ENCODE peak calls at places on chromosomes 12 and 14, in seven cellular contexts. L is chondrocyte; T is OCI-LY7; M is CD4-positive, alpha-beta T cell; N is stimulated activated CD4-positive, alpha-beta T cell treated with anti-CD3 and anti-CD28 coated beads, Interleukin-15, amount 100 ng/mL, for 1 hour; E is SHP77; C is lung. J is an unnamed sample.

GRCh38 chr12:61808856-61809255 is 451.3 kb upstream of the USP15 start:
- DNase-seq in L (no peak), T (no peak), M (no peak), N (no peak), E (no peak), C (no peak), J (no peak)

GRCh38 chr12:57214398-57214781 is 2.2 kb upstream of the NXPH4 start:
- DNase-seq in L (no peak), T (peak; percentile 84), M (peak; percentile 60), N (peak; percentile 51), E (no peak), C (peak; percentile 61), J (no peak)

GRCh38 chr12:53674977-53675700 is 744 bp downstream of the ATP5MC2 start:
- DNase-seq in L (no peak), T (peak; percentile 9), M (no peak), N (no peak), E (no peak), C (no peak), J (no peak)

GRCh38 chr12:107635139-107635538 is 50.5 kb upstream of the PWP1 start:
- DNase-seq in L (no peak), T (no peak), M (no peak), N (no peak), E (no peak), C (no peak), J (no peak)

GRCh38 chr14:23548351-23549318 is 2.9 kb downstream of the ZFHX2 start:
- DNase-seq in L (no peak), T (no peak), M (no peak), N (no peak), E (peak; percentile 79), C (no peak), J (no peak)

GRCh38 chr12:116202940-116203339 is 74.6 kb downstream of the MED13L start:
- DNase-seq in L (no peak), T (no peak), M (no peak), N (no peak), E (no peak), C (no peak), J (no peak)

GRCh38 chr12:6430124-6430989 is 14.4 kb upstream of the CD27 start:
- DNase-seq in L (no peak), T (peak; percentile 41), M (no peak), N (no peak), E (no peak), C (peak; percentile 89), J (peak; percentile 64)

GRCh38 chr12:93943766-93944165 is 204.6 kb upstream of the PLXNC1 start:
- DNase-seq in L (no peak), T (no peak), M (no peak), N (no peak), E (no peak), C (no peak), J (no peak)

GRCh38 chr12:48940181-48940580 is 14.9 kb upstream of the FKBP11 start:
- DNase-seq in L (no peak), T (no peak), M (no peak), N (no peak), E (no peak), C (no peak), J (peak; percentile 74)

GRCh38 chr12:121986494-121987245 is 35.0 kb upstream of the BCL7A start:
- DNase-seq in L (peak; percentile 37), T (no peak), M (no peak), N (no peak), E (no peak), C (no peak), J (no peak)

GRCh38 chr12:38268612-38269011 is 48.0 kb upstream of the ALG10B start:
- DNase-seq in L (no peak), T (no peak), M (no peak), N (no peak), E (no peak), C (no peak), J (no peak)

GRCh38 chr14:103721334-103722120 is 5.9 kb downstream of the ZFYVE21 start:
- DNase-seq in L (no peak), T (no peak), M (no peak), N (no peak), E (no peak), C (no peak), J (no peak)

GRCh38 chr14:60777856-60778578 is 43.5 kb downstream of the MNAT1 start:
- DNase-seq in L (no peak), T (no peak), M (no peak), N (no peak), E (no peak), C (no peak), J (no peak)

GRCh38 chr12:51048601-51049369 is 658 bp downstream of the LETMD1 start:
- DNase-seq in L (no peak), T (peak; percentile 41), M (no peak), N (no peak), E (no peak), C (no peak), J (no peak)

GRCh38 chr14:35292051-35292769 is at the start of gene PSMA6:
- DNase-seq in L (peak; percentile 99), T (peak; percentile 100), M (peak; percentile 99), N (peak; percentile 98), E (peak; percentile 100), C (peak; percentile 99), J (peak; percentile 99)

GRCh38 chr12:57545809-57546437 is 1.1 kb downstream of the DCTN2 start:
- DNase-seq in L (no peak), T (no peak), M (no peak), N (no peak), E (peak; percentile 35), C (no peak), J (no peak)

GRCh38 chr14:21001218-21001617 is 2.1 kb downstream of the SLC39A2 start:
- DNase-seq in L (no peak), T (no peak), M (no peak), N (no peak), E (no peak), C (no peak), J (no peak)

GRCh38 chr12:26056335-26056734 is 68.5 kb downstream of the BHLHE41 start:
- DNase-seq in L (no peak), T (no peak), M (no peak), N (no peak), E (no peak), C (no peak), J (no peak)

GRCh38 chr14:63006515-63006914 is 38.7 kb downstream of the KCNH5 start:
- DNase-seq in L (no peak), T (no peak), M (no peak), N (no peak), E (no peak), C (no peak), J (no peak)

GRCh38 chr12:94586589-94587259 is 63.6 kb downstream of the TMCC3 start:
- DNase-seq in L (no peak), T (no peak), M (no peak), N (no peak), E (no peak), C (no peak), J (no peak)

GRCh38 chr14:55123101-55123500 is 6.0 kb upstream of the LGALS3 start:
- DNase-seq in L (no peak), T (no peak), M (no peak), N (no peak), E (no peak), C (no peak), J (no peak)

GRCh38 chr14:55349565-55349964 is 62.1 kb downstream of the ATG14 start:
- DNase-seq in L (no peak), T (peak; percentile 29), M (no peak), N (no peak), E (no peak), C (no peak), J (no peak)

GRCh38 chr12:93025145-93026103 is 96.3 kb upstream of the EEA1 start:
- DNase-seq in L (no peak), T (peak; percentile 40), M (no peak), N (no peak), E (no peak), C (no peak), J (no peak)

GRCh38 chr12:102169922-102170698 is 27.5 kb downstream of the PMCH start:
- DNase-seq in L (no peak), T (peak; percentile 24), M (no peak), N (no peak), E (no peak), C (no peak), J (no peak)

GRCh38 chr12:3195859-3196483 is 118.8 kb downstream of the TSPAN9 start:
- DNase-seq in L (no peak), T (no peak), M (no peak), N (no peak), E (no peak), C (no peak), J (no peak)

GRCh38 chr14:38404100-38404541 is 148.2 kb upstream of the CLEC14A start:
- DNase-seq in L (no peak), T (no peak), M (no peak), N (no peak), E (no peak), C (no peak), J (no peak)

GRCh38 chr12:113214938-113215400 is 6.3 kb upstream of the TPCN1 start:
- DNase-seq in L (no peak), T (peak; percentile 76), M (no peak), N (no peak), E (no peak), C (peak; percentile 70), J (peak; percentile 87)

GRCh38 chr14:74784634-74785033 is 21.5 kb downstream of the YLPM1 start:
- DNase-seq in L (no peak), T (no peak), M (no peak), N (no peak), E (no peak), C (no peak), J (no peak)

J was measured in CD14-positive monocyte.